ENCODE peak calls at places on chromosome 6, in seven cellular contexts. C is non-pigmented ciliary epithelial cell; H is NCI-H2171 treated with DMSO at 0.1 percent for 48 hours; K is neural progenitor cell; Z is naive thymus-derived CD4-positive, alpha-beta T cell; L is GM04504; Q is stimulated activated CD4-positive, alpha-beta T cell treated with anti-CD3 and anti-CD28 coated beads, Interleukin-1b, Interleukin-23, amount 100 ng/mL, for 24 hours. N is an unnamed sample.

GRCh38 chr6:11120273-11121005 is 8.9 kb upstream of the ERVFRD-1 start:
- DNase-seq in K (no peak), Q (no peak), L (no peak), H (peak), Z (no peak), C (no peak), N (no peak)

GRCh38 chr6:53492860-53493634 is 51.9 kb downstream of the GCLC start:
- DNase-seq in L (no peak), H (peak), C (no peak), Q (peak), Z (peak), K (peak), N (peak)

GRCh38 chr6:149089508-149089907 is 228.0 kb upstream of the TAB2 start:
- DNase-seq in L (no peak), Z (no peak), Q (no peak), H (no peak), C (no peak), K (no peak), N (no peak)

GRCh38 chr6:4370066-4370465 is 234.7 kb upstream of the ECI2 start:
- DNase-seq in Z (no peak), Q (no peak), L (peak), C (peak), K (no peak), H (no peak), N (peak)

GRCh38 chr6:150271501-150272263 is 97.1 kb upstream of the IYD start:
- DNase-seq in H (no peak), C (no peak), Z (no peak), K (no peak), Q (no peak), L (no peak), N (no peak)

GRCh38 chr6:91476000-91476399 is 889.1 kb upstream of the MAP3K7 start:
- DNase-seq in Z (no peak), K (no peak), H (peak), L (no peak), Q (no peak), C (peak), N (peak)

GRCh38 chr6:3797231-3798200 is 46.0 kb upstream of the PXDC1 start:
- DNase-seq in L (no peak), H (no peak), Z (no peak), Q (no peak), K (no peak), C (peak), N (peak)

GRCh38 chr6:111265842-111266241 is 178.5 kb downstream of the SLC16A10 start:
- DNase-seq in H (no peak), K (no peak), L (no peak), Z (no peak), C (no peak), Q (no peak), N (no peak)

GRCh38 chr6:11729083-11729482 is 49.5 kb downstream of the ADTRP start:
- DNase-seq in C (no peak), H (no peak), Z (peak), Q (no peak), L (no peak), K (no peak), N (no peak)

GRCh38 chr6:130967502-130968469 is 95.3 kb downstream of the EPB41L2 start:
- DNase-seq in Q (no peak), Z (no peak), K (no peak), C (no peak), L (no peak), H (no peak), N (no peak)

GRCh38 chr6:30683137-30683979 is 3.1 kb downstream of the PPP1R18 start:
- DNase-seq in K (no peak), Q (no peak), L (no peak), C (no peak), Z (no peak), H (no peak), N (no peak)

GRCh38 chr6:116210750-116211425 is 43.0 kb downstream of the TSPYL4 start:
- DNase-seq in H (peak), C (no peak), Z (no peak), Q (no peak), L (no peak), K (no peak), N (no peak)

GRCh38 chr6:3230275-3231212 is 3.1 kb upstream of the TUBB2B start:
- DNase-seq in Z (no peak), Q (no peak), K (peak), C (no peak), L (no peak), H (peak), N (no peak)

GRCh38 chr6:6885521-6886088 is 222.2 kb upstream of the RREB1 start:
- DNase-seq in K (no peak), Q (no peak), H (no peak), L (no peak), C (no peak), Z (no peak), N (no peak)

GRCh38 chr6:36822506-36823269 is 16.6 kb downstream of the CPNE5 start:
- DNase-seq in H (no peak), Z (no peak), C (peak), K (peak), Q (no peak), L (no peak), N (no peak)

GRCh38 chr6:35068644-35069043 is 72.5 kb downstream of the TCP11 start:
- DNase-seq in C (no peak), Z (no peak), K (no peak), H (no peak), Q (no peak), L (no peak), N (no peak)

GRCh38 chr6:147506704-147507114 is 1.8 kb upstream of the SAMD5 start:
- DNase-seq in L (no peak), C (no peak), H (peak), K (peak), Z (no peak), Q (peak), N (no peak)

GRCh38 chr6:73516712-73517489 is 3.9 kb downstream of the EEF1A1 start:
- DNase-seq in H (no peak), L (no peak), K (no peak), Q (no peak), Z (no peak), C (no peak), N (no peak)